ENCODE peak calls at places on chromosome 16, in eight cellular contexts. T is mesenchymal stem cell; R is NCI-H345; Q is T-helper 1 cell; U is iris pigment epithelial cell; D is Ammon's horn; O is stimulated activated CD4-positive, alpha-beta T cell treated with anti-CD3 and anti-CD28 coated beads, TNF-alpha, amount 100 ng/mL, for 48 hours; E is stimulated activated CD8-positive, alpha-beta memory T cell treated with anti-CD3 and anti-CD28 coated beads, Interleukin-12 subunit alpha, Interleukin-12 subunit beta, amount 100 ng/mL, for 1 hour. L is an unnamed sample.

GRCh38 chr16:64469351-64469750 is 652.5 kb downstream of the CDH11 start:
- DNase-seq in E (no peak), U (no peak), T (no peak), O (no peak), Q (no peak), D (no peak), R (no peak), L (no peak)

GRCh38 chr16:68298907-68299515 is 11.7 kb downstream of the SLC7A6OS start:
- DNase-seq in O (no peak), T (peak), R (no peak), E (no peak), Q (no peak), U (peak), D (peak), L (no peak)

GRCh38 chr16:73329363-73330306 is 281.7 kb upstream of the ZFHX3 start:
- DNase-seq in D (peak), O (no peak), E (no peak), Q (no peak), R (no peak), T (no peak), U (no peak), L (no peak)

GRCh38 chr16:76639685-76640289 is 362.6 kb downstream of the CNTNAP4 start:
- DNase-seq in Q (no peak), D (no peak), T (peak), O (no peak), E (no peak), U (peak), R (no peak), L (no peak)

GRCh38 chr16:35131429-35131828 is 1672.0 kb downstream of the TP53TG3F start:
- DNase-seq in D (no peak), T (no peak), E (no peak), R (no peak), U (no peak), Q (no peak), O (no peak), L (no peak)

GRCh38 chr16:81798311-81799137 is 19.4 kb downstream of the PLCG2 start:
- DNase-seq in O (no peak), E (no peak), R (no peak), T (no peak), Q (peak), D (no peak), U (no peak), L (no peak)

GRCh38 chr16:57091200-57091989 is 988 bp upstream of the CPNE2 start:
- DNase-seq in D (no peak), O (no peak), Q (no peak), U (peak), E (no peak), T (peak), R (peak), L (peak)

GRCh38 chr16:17460890-17461289 is 9.9 kb downstream of the XYLT1 start:
- DNase-seq in U (no peak), E (no peak), R (no peak), T (no peak), O (no peak), Q (no peak), D (no peak), L (no peak)

GRCh38 chr16:285146-286055 is 2.4 kb downstream of the PDIA2 start:
- DNase-seq in U (no peak), E (no peak), T (no peak), D (no peak), Q (no peak), R (no peak), O (no peak), L (no peak)

GRCh38 chr16:86751081-86752030 is 173.0 kb downstream of the FOXL1 start:
- DNase-seq in E (no peak), D (no peak), T (peak), R (no peak), U (peak), O (no peak), Q (no peak), L (peak)

GRCh38 chr16:22427556-22427955 is 53.1 kb upstream of the CDR2 start:
- DNase-seq in U (no peak), T (no peak), D (no peak), E (no peak), R (no peak), Q (no peak), O (no peak), L (no peak)

GRCh38 chr16:58449768-58450167 is 50.2 kb upstream of the NDRG4 start:
- DNase-seq in R (no peak), T (no peak), D (no peak), O (no peak), Q (peak), U (no peak), E (no peak), L (no peak)

GRCh38 chr16:46974352-46974751 is 878 bp upstream of the DNAJA2 start:
- DNase-seq in U (peak), E (no peak), Q (peak), O (no peak), R (peak), T (peak), D (no peak), L (no peak)

GRCh38 chr16:61313931-61314330 is 722.3 kb downstream of the CDH8 start:
- DNase-seq in T (no peak), R (no peak), Q (no peak), U (no peak), D (no peak), E (no peak), O (no peak), L (no peak)

GRCh38 chr16:54424043-54424451 is 137.5 kb upstream of the IRX3 start:
- DNase-seq in T (no peak), E (no peak), U (no peak), O (no peak), D (no peak), R (no peak), Q (no peak), L (no peak)

GRCh38 chr16:67229906-67230808 is 3.2 kb downstream of the TMEM208 start:
- DNase-seq in U (no peak), Q (no peak), R (no peak), D (no peak), O (no peak), E (no peak), T (no peak), L (no peak)

GRCh38 chr16:67248401-67249177 is at the start of gene SLC9A5:
- DNase-seq in Q (peak), E (no peak), T (peak), R (peak), D (no peak), O (no peak), U (no peak), L (peak)

GRCh38 chr16:4615389-4616046 is 830 bp upstream of the UBALD1 start:
- DNase-seq in O (no peak), R (no peak), D (no peak), Q (peak), T (no peak), E (no peak), U (no peak), L (no peak)

GRCh38 chr16:27724491-27724878 is 174.5 kb downstream of the KATNIP start:
- DNase-seq in E (no peak), Q (no peak), D (peak), R (no peak), U (no peak), O (no peak), T (no peak), L (no peak)

L was measured in endothelial cell of umbilical vein.